ENCODE peak calls at places on chromosome 6, in five cellular contexts. N, B, W, O and I are unnamed samples.

GRCh38 chr6:121297699-121298098 is 36.6 kb downstream of the TBC1D32 start:
- DNase-seq in N (no peak), B (no peak), W (no peak), O (no peak), I (no peak)

GRCh38 chr6:144214622-144215401 is 64.5 kb downstream of the STX11 start:
- DNase-seq in N (no peak), B (no peak), W (no peak), O (no peak), I (no peak)

GRCh38 chr6:166003569-166003968 is 164.1 kb downstream of the TBXT start:
- DNase-seq in N (no peak), B (no peak), W (no peak), O (no peak), I (no peak)

GRCh38 chr6:81761197-81761596 is 8.7 kb upstream of the TENT5A start:
- DNase-seq in N (no peak), B (no peak), W (no peak), O (no peak), I (no peak)

GRCh38 chr6:15331143-15331542 is 85.3 kb downstream of the JARID2 start:
- DNase-seq in N (no peak), B (no peak), W (no peak), O (no peak), I (no peak)

GRCh38 chr6:6749791-6750434 is 161.4 kb downstream of the LY86 start:
- DNase-seq in N (peak; percentile 25), B (peak; percentile 30), W (peak; percentile 40), O (no peak), I (peak; percentile 82)

GRCh38 chr6:106149472-106150069 is 63.4 kb downstream of the PRDM1 start:
- DNase-seq in N (no peak), B (no peak), W (no peak), O (no peak), I (no peak)

GRCh38 chr6:125203395-125203794 is 49.8 kb downstream of the TPD52L1 start:
- DNase-seq in N (no peak), B (no peak), W (no peak), O (no peak), I (no peak)

GRCh38 chr6:83431545-83432165 is 804 bp upstream of the ME1 start:
- DNase-seq in N (no peak), B (no peak), W (no peak), O (no peak), I (peak; percentile 78)